ENCODE peak calls at places on chromosomes 3 and 15, in eight cellular contexts. Z, E, R, B, C, W, T and P are unnamed samples.

GRCh38 chr3:123048480-123049237 is 18.2 kb upstream of the PDIA5 start:
- DNase-seq in T (no peak), E (no peak), B (no peak), C (no peak), W (no peak), R (no peak), Z (no peak), P (no peak)

GRCh38 chr3:14143826-14144225 is 19.0 kb downstream of the TMEM43 start:
- DNase-seq in W (no peak), C (no peak), B (peak; percentile 62), R (peak; percentile 94), Z (no peak), E (no peak), T (no peak), P (no peak)

GRCh38 chr15:41790756-41791546 is 16.7 kb downstream of the MAPKBP1 start:
- DNase-seq in R (peak; percentile 91), Z (no peak), C (no peak), W (no peak), E (no peak), B (peak; percentile 77), T (no peak), P (no peak)

GRCh38 chr3:57029924-57030323 is 30.5 kb upstream of the SPATA12 start:
- DNase-seq in T (no peak), C (peak; percentile 58), W (no peak), E (no peak), B (no peak), Z (no peak), R (no peak), P (no peak)

GRCh38 chr15:70532536-70533186 is 230.7 kb downstream of the UACA start:
- DNase-seq in E (no peak), T (no peak), C (no peak), Z (no peak), W (no peak), B (no peak), R (no peak), P (no peak)

GRCh38 chr3:30655187-30655812 is 48.9 kb downstream of the TGFBR2 start:
- DNase-seq in Z (no peak), C (no peak), B (no peak), T (no peak), W (no peak), R (no peak), E (no peak), P (no peak)

GRCh38 chr15:41506796-41507341 is 6.8 kb downstream of the LTK start:
- DNase-seq in C (no peak), B (no peak), W (no peak), T (no peak), Z (no peak), R (no peak), E (no peak), P (no peak)

GRCh38 chr3:147864754-147865354 is 455.7 kb downstream of the ZIC1 start:
- DNase-seq in R (peak; percentile 24), Z (no peak), B (no peak), T (no peak), W (no peak), C (no peak), E (no peak), P (no peak)

GRCh38 chr15:47998523-47999113 is 122.2 kb upstream of the SLC24A5 start:
- DNase-seq in B (no peak), R (no peak), W (no peak), T (no peak), E (no peak), C (no peak), Z (no peak), P (no peak)

GRCh38 chr3:185818267-185818875 is 6.5 kb downstream of the IGF2BP2 start:
- DNase-seq in W (no peak), R (peak; percentile 57), C (no peak), Z (no peak), E (no peak), T (no peak), B (no peak), P (no peak)

GRCh38 chr3:127218457-127218922 is 25.6 kb downstream of the PRR23E start:
- DNase-seq in E (no peak), R (no peak), Z (no peak), B (no peak), C (no peak), T (no peak), W (no peak), P (no peak)

GRCh38 chr15:58923696-58924300 is 9.7 kb downstream of the SLTM start:
- DNase-seq in R (no peak), W (no peak), Z (no peak), B (no peak), T (no peak), C (no peak), E (no peak), P (no peak)

GRCh38 chr15:38163651-38164050 is 89.0 kb upstream of the SPRED1 start:
- DNase-seq in W (no peak), R (no peak), C (no peak), T (no peak), E (no peak), B (peak; percentile 20), Z (no peak), P (no peak)

GRCh38 chr15:59353994-59354951 is 18.4 kb downstream of the MYO1E start:
- DNase-seq in C (no peak), T (no peak), B (no peak), Z (no peak), E (no peak), W (no peak), R (no peak), P (no peak)

GRCh38 chr3:168419091-168419490 is 323.4 kb upstream of the GOLIM4 start:
- DNase-seq in Z (no peak), E (no peak), T (no peak), R (no peak), W (no peak), B (no peak), C (no peak), P (no peak)